ENCODE peak calls at places on chromosomes 16 and 17, in four cellular contexts. Y is RWPE2, D is psoas muscle, U is prostate gland. T is an unnamed sample.

GRCh38 chr16:19948186-19949104 is 63.8 kb upstream of the GPRC5B start:
- DNase-seq in Y (no peak), D (no peak), U (no peak), T (no peak)

GRCh38 chr16:66923247-66923851 is 2.0 kb downstream of the RRAD start:
- DNase-seq in Y (no peak), D (peak), U (no peak), T (no peak)

GRCh38 chr17:30421592-30421991 is 42.9 kb downstream of the CPD start:
- DNase-seq in Y (no peak), D (no peak), U (no peak), T (no peak)

GRCh38 chr17:41785091-41785875 is 1.2 kb downstream of the JUP start:
- DNase-seq in Y (no peak), D (peak), U (no peak), T (no peak)

GRCh38 chr17:73998246-73999220 is 204.9 kb upstream of the RPL38 start:
- DNase-seq in Y (no peak), D (peak), U (peak), T (no peak)

GRCh38 chr16:59341368-59341767 is 607.3 kb upstream of the GOT2 start:
- DNase-seq in Y (no peak), D (no peak), U (no peak), T (no peak)

GRCh38 chr17:72392056-72393010 is 271.5 kb downstream of the SOX9 start:
- DNase-seq in Y (no peak), D (no peak), U (no peak), T (no peak)

GRCh38 chr17:54944796-54945195 is 23.7 kb downstream of the COX11 start:
- DNase-seq in Y (no peak), D (no peak), U (no peak), T (no peak)

GRCh38 chr16:85400305-85401205 is 212.6 kb upstream of the GSE1 start:
- DNase-seq in Y (peak), D (no peak), U (no peak), T (no peak)

GRCh38 chr16:75415169-75415908 is 18.0 kb downstream of the CFDP1 start:
- DNase-seq in Y (no peak), D (no peak), U (no peak), T (no peak)

GRCh38 chr17:64005734-64006167 is 7.6 kb downstream of the PRR29 start:
- DNase-seq in Y (peak), D (peak), U (no peak), T (peak)

GRCh38 chr17:11319894-11320293 is 78.9 kb downstream of the SHISA6 start:
- DNase-seq in Y (no peak), D (no peak), U (no peak), T (peak)

GRCh38 chr17:6355196-6355595 is 79.7 kb downstream of the AIPL1 start:
- DNase-seq in Y (no peak), D (no peak), U (no peak), T (no peak)

GRCh38 chr17:388087-388486 is 35.5 kb upstream of the RPH3AL start:
- DNase-seq in Y (no peak), D (no peak), U (no peak), T (no peak)

GRCh38 chr16:49639739-49640388 is 216.0 kb downstream of the ZNF423 start:
- DNase-seq in Y (no peak), D (peak), U (no peak), T (no peak)

GRCh38 chr16:75305364-75306101 is 54.1 kb upstream of the BCAR1 start:
- DNase-seq in Y (peak), D (peak), U (peak), T (peak)

GRCh38 chr17:38428150-38428642 is at the start of gene ARHGAP23:
- DNase-seq in Y (no peak), D (peak), U (peak), T (no peak)

GRCh38 chr17:39151680-39152058 is 232 bp upstream of the PLXDC1 start:
- DNase-seq in Y (no peak), D (peak), U (no peak), T (no peak)

GRCh38 chr17:9725575-9725974 is 65.8 kb downstream of the DHRS7C start:
- DNase-seq in Y (no peak), D (no peak), U (peak), T (peak)

GRCh38 chr16:84117482-84117843 is 721 bp upstream of the MBTPS1 start:
- DNase-seq in Y (no peak), D (no peak), U (no peak), T (no peak)

GRCh38 chr16:48365601-48366164 is 19.5 kb downstream of the SIAH1 start:
- DNase-seq in Y (peak), D (peak), U (peak), T (peak)

GRCh38 chr17:37661372-37662014 is 18.2 kb upstream of the DDX52 start:
- DNase-seq in Y (no peak), D (no peak), U (no peak), T (no peak)

GRCh38 chr16:35868630-35869029 is 2409.2 kb downstream of the TP53TG3F start:
- DNase-seq in Y (no peak), D (no peak), U (no peak), T (no peak)

GRCh38 chr16:2152695-2153506 is 2.7 kb upstream of the TRAF7 start:
- DNase-seq in Y (peak), D (no peak), U (no peak), T (no peak)

GRCh38 chr17:49634487-49634865 is 43.4 kb downstream of the SPOP start:
- DNase-seq in Y (no peak), D (no peak), U (no peak), T (no peak)

GRCh38 chr17:77803726-77804125 is 154.8 kb upstream of the TNRC6C start:
- DNase-seq in Y (no peak), D (peak), U (no peak), T (no peak)

GRCh38 chr17:58416937-58417299 is 416 bp downstream of the RNF43 start:
- DNase-seq in Y (no peak), D (no peak), U (no peak), T (no peak)

GRCh38 chr17:48642059-48642842 is 16.1 kb upstream of the HOXB9 start:
- DNase-seq in Y (no peak), D (no peak), U (no peak), T (no peak)

GRCh38 chr17:58643147-58643546 is 48.7 kb downstream of the TEX14 start:
- DNase-seq in Y (no peak), D (no peak), U (no peak), T (no peak)

GRCh38 chr16:30110661-30111060 is 2.7 kb downstream of the GDPD3 start:
- DNase-seq in Y (no peak), D (no peak), U (no peak), T (no peak)

GRCh38 chr17:78038748-78039288 is 80.3 kb downstream of the TNRC6C start:
- DNase-seq in Y (no peak), D (no peak), U (peak), T (no peak)

GRCh38 chr16:57424599-57424998 is 20.0 kb downstream of the CCL17 start:
- DNase-seq in Y (no peak), D (no peak), U (no peak), T (no peak)

GRCh38 chr17:58525239-58525638 is 10.8 kb upstream of the MTMR4 start:
- DNase-seq in Y (no peak), D (peak), U (no peak), T (no peak)

GRCh38 chr16:22641030-22641671 is 130.5 kb downstream of the NPIPB5 start:
- DNase-seq in Y (no peak), D (no peak), U (no peak), T (no peak)

GRCh38 chr16:12721841-12722467 is 81.7 kb downstream of the CPPED1 start:
- DNase-seq in Y (no peak), D (no peak), U (no peak), T (no peak)

GRCh38 chr16:87160752-87161337 is 156.3 kb downstream of the C16orf95 start:
- DNase-seq in Y (no peak), D (no peak), U (no peak), T (no peak)

GRCh38 chr16:87163637-87164036 is 153.6 kb downstream of the C16orf95 start:
- DNase-seq in Y (no peak), D (no peak), U (no peak), T (no peak)

GRCh38 chr16:87160218-87160617 is 157.0 kb downstream of the C16orf95 start:
- DNase-seq in Y (no peak), D (no peak), U (no peak), T (no peak)

GRCh38 chr16:87165151-87165550 is 152.0 kb downstream of the C16orf95 start:
- DNase-seq in Y (peak), D (no peak), U (no peak), T (no peak)

DNA sequence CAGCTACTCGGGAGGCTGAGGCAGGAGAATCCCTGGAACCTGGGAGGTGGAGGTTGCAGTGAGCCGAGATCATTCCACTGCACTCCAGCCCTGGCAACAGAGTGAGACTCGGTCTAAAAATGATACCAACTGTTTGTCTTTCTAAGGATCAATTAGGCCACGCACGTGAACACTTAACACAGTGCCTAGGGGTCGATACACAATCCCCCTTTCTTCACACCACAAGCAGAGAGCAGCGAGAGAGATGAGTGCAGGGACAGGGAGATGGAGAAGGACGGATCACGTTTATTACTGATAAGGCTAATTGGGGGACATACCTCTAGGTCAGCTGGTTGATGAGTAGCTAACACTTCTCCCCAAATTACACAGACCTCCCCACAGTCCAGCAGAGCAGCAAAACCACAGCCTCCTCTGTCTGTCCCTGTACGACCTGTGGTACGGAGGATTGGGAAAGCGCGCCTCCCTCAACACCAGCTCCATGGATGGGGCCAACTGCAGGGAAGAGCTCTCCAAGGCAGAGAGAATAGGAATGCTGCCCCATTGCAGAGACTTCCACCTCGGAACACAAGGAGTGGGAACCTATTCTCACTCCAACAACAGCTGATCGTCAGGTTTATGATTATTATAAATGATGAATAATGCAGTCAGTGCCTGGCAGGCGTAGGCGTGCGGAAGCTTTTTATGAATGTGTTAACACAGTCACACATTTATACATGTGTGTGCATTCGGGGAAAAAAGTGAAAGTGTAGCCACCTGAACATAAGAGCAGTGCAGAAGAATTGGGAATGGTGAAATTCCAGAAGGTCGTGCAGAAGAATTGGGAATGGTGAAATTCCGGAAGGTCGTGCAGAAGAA is 155.1 kb downstream of the C16orf95 start:
- DNase-seq in Y (no peak), D (no peak), U (no peak), T (no peak)
- H3K4me3 ChIP-seq in Y (no peak), D (no peak), U (no peak), T (no peak)

DNA sequence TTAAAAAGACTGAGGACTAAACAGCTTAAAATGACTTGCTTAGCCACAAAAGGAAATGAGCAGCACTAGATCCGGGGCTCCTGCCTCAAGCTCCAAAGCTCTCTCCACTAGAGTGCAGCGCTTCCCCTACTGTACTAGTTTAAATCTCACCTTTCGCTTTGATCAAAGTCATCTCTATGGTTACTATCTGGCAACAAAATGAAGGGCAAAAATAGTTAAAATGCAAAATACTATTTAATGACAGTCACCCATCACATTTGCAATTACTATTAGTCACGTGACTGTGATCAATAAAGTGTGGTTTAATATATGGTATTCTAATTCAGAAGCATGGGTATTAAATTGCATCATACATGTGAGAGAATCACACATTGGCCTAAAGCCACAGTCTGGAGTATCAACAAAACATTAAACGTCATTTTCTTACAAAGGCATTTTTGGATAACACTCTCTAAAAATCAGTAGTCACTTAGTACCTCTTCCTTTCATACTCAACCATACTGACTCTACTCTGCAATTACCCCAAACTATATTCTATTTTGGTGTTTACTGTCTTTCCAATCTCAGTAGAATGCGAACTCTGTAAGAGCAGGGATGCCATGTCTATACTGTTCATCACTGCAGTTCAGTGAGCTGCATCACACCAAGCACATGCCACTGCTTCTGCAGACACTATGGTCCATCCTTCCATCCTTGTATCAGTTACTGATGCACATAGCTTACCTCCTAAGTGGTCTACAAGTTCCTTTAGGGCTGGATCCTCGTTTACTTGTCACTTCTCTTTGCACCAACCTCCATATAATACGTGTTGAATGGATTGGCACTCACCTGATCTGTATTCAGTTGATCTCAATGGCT is 6.2 kb downstream of the PSMD12 start:
- DNase-seq in Y (no peak), D (no peak), U (no peak), T (no peak)
- TF ChIP-seq CTCF in Y (peak), D (peak), U (no peak), T (peak)

DNA sequence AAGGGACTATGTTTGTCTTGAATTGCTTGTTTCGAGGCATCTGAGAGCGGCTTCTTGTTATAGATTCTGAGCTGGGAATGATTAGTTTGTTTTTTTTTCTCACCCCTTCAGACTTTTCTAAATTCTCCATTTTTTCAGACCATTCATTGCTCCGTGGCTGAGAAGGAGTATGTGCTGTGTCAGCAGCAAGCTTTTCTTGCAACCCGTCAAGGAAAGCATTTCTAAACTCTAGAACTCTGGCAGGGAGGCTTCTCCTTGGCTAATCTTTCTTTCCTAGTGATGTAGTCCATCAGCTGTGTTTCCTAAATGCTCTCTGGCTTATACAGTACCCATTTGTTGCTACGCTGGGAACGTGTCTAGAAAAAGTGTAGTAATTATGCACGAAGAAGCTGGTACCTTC is 133.5 kb downstream of the FTO start:
- DNase-seq in Y (no peak), D (no peak), U (no peak), T (no peak)
- H3K4me3 ChIP-seq in Y (no peak), D (no peak), U (no peak), T (no peak)

GRCh38 chr16:81737885-81738536 is 41.1 kb upstream of the PLCG2 start:
- DNase-seq in Y (peak), D (peak), U (peak), T (peak)
- TF ChIP-seq CTCF in Y (peak), D (peak), U (peak), T (peak)

GRCh38 chr16:27108826-27109665 is 42.3 kb downstream of the C16orf82 start:
- DNase-seq in Y (no peak), D (no peak), U (no peak), T (no peak)
- H3K4me3 ChIP-seq in Y (peak), D (peak), U (no peak), T (no peak)

T was measured in LNCaP clone FGC.